ENCODE peak calls at places on chromosomes 16 and 17, in seven cellular contexts. J, W, X, E, L, S and F are unnamed samples.

GRCh38 chr16:85399583-85400284 is 213.4 kb upstream of the GSE1 start:
- DNase-seq in J (no peak), W (no peak), X (no peak), E (no peak), L (peak; percentile 46), S (no peak), F (no peak)

GRCh38 chr17:1003633-1003971 is 6.7 kb downstream of the TIMM22 start:
- DNase-seq in J (no peak), W (no peak), X (no peak), E (no peak), L (no peak), S (no peak), F (no peak)

GRCh38 chr17:75822119-75822799 is 21.9 kb downstream of the UNC13D start:
- DNase-seq in J (no peak), W (no peak), X (peak; percentile 71), E (no peak), L (no peak), S (peak; percentile 53), F (no peak)

GRCh38 chr16:83704656-83705055 is 103.1 kb upstream of the HSBP1 start:
- DNase-seq in J (no peak), W (no peak), X (no peak), E (no peak), L (no peak), S (no peak), F (no peak)

GRCh38 chr16:79325211-79325610 is 275.3 kb downstream of the MAF start:
- DNase-seq in J (no peak), W (no peak), X (no peak), E (no peak), L (no peak), S (no peak), F (no peak)

GRCh38 chr17:41258406-41258805 is 3.2 kb downstream of the KRTAP9-9 start:
- DNase-seq in J (no peak), W (no peak), X (no peak), E (no peak), L (no peak), S (no peak), F (no peak)

GRCh38 chr16:50528820-50529219 is 19.4 kb upstream of the NKD1 start:
- DNase-seq in J (no peak), W (no peak), X (no peak), E (no peak), L (no peak), S (no peak), F (no peak)

GRCh38 chr16:3295783-3296182 is 9.4 kb downstream of the TIGD7 start:
- DNase-seq in J (no peak), W (no peak), X (no peak), E (no peak), L (no peak), S (no peak), F (no peak)

GRCh38 chr17:3885970-3886369 is 6.9 kb downstream of the CAMKK1 start:
- DNase-seq in J (no peak), W (no peak), X (no peak), E (no peak), L (no peak), S (no peak), F (no peak)

GRCh38 chr17:48728232-48729231 is at the start of gene HOXB13:
- DNase-seq in J (no peak), W (no peak), X (peak; percentile 54), E (no peak), L (peak; percentile 82), S (peak; percentile 73), F (no peak)

GRCh38 chr16:11601911-11602310 is 15.2 kb upstream of the LITAF start:
- DNase-seq in J (no peak), W (no peak), X (no peak), E (no peak), L (no peak), S (no peak), F (no peak)
- H3K27me3 ChIP-seq in J (peaks cover 73% of the 10 kb centered on the region), W (no peaks in the 10 kb centered on the region), X (no peaks in the 10 kb centered on the region), E (no peaks in the 10 kb centered on the region), L (no peaks in the 10 kb centered on the region), S (no peaks in the 10 kb centered on the region), F (no peaks in the 10 kb centered on the region)

DNA sequence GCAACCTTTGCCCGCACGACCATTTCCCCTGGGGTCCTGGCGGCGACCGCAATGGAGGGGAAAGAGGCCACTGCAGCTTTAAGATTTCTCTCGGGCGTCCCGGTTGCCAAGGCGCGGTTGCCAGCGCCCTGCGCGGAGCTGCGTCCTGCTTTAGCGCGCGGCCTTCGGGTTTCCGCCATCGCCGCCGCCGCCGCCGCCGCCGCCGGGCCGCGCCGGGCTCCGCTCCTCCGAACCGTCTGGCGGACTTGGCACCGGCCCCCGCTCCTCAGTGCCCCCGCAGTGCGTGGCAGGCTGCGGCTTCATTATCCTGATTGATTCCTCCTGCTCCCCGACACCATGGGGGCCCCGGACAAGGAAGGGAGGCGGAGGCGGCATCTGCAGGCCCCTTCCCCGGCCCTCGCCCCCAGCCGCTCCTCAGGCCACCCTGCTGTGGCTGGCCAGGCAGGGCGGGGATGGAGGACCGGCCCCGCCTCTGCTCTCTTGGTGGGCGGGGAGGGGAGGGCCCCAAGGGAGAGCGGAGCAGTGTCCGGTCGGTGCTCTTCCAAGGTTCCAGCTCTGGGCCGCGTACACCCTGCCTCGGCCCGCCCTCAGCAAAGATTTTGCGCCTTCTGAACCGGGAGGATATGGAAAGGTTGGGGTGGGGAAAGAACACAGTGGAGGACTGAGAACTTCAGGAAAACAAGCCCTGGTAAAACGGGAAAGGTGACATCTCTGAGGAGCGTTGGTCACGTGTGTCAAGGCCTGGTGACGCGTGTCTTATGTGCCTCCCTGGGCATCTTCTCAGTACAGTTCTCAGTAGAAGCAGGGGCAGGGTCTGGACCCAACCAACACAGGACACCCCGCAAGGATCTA is 34.0 kb downstream of the NEUROD2 start:
- DNase-seq in J (peak; percentile 20), W (no peak), X (peak; percentile 96), E (peak; percentile 66), L (peak; percentile 87), S (peak; percentile 69), F (no peak)
- TF ChIP-seq POLR2AphosphoS5 in J (no peak), W (no peak), X (peak; percentile 24), E (no peak), L (peak; percentile 48), S (peak; percentile 11), F (no peak)

DNA sequence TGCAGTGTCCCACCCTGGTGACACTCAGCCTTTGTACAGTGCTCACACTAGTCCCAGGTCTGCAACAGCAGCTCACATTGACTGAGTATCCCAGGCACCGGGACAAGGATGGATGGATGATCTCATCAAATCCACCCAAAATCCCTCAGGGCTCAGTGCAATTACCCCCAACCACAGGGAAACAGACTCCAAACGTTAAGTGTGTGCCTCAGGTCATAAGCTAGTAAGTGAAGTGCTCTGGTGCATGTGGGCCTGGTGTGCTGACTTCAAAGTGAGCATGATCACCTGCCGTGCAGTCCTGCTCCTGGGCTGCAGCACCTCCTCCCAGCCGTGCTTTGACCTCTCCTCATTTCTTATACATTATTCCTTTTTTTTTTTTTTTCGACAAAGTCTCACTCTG is 31.2 kb upstream of the CD300E start:
- DNase-seq in J (no peak), W (no peak), X (peak; percentile 47), E (no peak), L (no peak), S (no peak), F (no peak)
- H3K27me3 ChIP-seq in J (peaks cover 39% of the 10 kb centered on the region), W (peaks cover 3% of the 10 kb centered on the region), X (no peaks in the 10 kb centered on the region), E (peaks cover 73% of the 10 kb centered on the region), L (no peaks in the 10 kb centered on the region), S (peaks cover 65% of the 10 kb centered on the region), F (peaks cover 52% of the 10 kb centered on the region)

GRCh38 chr17:37373530-37374159 is 2.1 kb upstream of the C17orf78 start:
- DNase-seq in J (peak; percentile 82), W (no peak), X (peak; percentile 74), E (no peak), L (no peak), S (peak; percentile 75), F (peak; percentile 82)
- TF ChIP-seq POLR2AphosphoS5 in J (no peak), W (no peak), X (no peak), E (no peak), L (no peak), S (no peak), F (no peak)

DNA sequence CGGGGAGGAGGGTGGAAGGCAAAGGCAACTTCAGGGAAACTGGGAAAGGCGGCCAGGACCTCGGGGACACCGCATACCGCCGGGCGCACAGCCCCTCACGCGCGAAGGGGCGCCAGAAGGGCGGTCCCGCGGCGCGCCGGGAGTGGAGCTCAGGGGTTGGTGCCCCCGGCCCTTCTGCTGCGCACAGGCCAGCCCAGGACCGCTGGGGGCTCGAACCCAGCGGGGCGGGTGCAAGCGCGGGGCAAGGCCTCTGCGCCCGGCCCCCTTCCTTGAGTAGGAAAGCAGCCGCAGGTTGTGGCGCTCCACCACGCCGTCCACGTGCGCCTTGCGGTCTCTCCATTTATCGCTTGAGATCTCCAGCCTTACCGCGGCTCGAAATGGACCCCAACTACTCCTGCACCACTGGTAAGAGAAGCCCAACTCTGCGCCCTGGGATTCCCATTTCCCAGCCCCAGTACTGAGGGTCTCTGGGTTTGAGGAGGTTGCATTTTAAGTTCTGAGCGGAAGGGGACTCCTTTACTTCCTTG is 3.0 kb upstream of the MT1A start:
- DNase-seq in J (no peak), W (no peak), X (peak; percentile 55), E (no peak), L (no peak), S (no peak), F (no peak)
- H3K27me3 ChIP-seq in J (peaks cover 85% of the 10 kb centered on the region), W (peaks cover 24% of the 10 kb centered on the region), X (peaks cover 31% of the 10 kb centered on the region), E (peaks cover 6% of the 10 kb centered on the region), L (peaks cover 14% of the 10 kb centered on the region), S (peaks cover 84% of the 10 kb centered on the region), F (no peaks in the 10 kb centered on the region)

GRCh38 chr16:68538880-68539701 is at the start of gene ZFP90:
- DNase-seq in J (peak; percentile 77), W (peak; percentile 38), X (peak; percentile 99), E (peak; percentile 78), L (peak; percentile 92), S (peak; percentile 90), F (no peak)
- TF ChIP-seq POLR2AphosphoS5 in J (peak; percentile 86), W (no peak), X (peak; percentile 82), E (peak; percentile 28), L (peak; percentile 51), S (no peak), F (peak; percentile 67)

DNA sequence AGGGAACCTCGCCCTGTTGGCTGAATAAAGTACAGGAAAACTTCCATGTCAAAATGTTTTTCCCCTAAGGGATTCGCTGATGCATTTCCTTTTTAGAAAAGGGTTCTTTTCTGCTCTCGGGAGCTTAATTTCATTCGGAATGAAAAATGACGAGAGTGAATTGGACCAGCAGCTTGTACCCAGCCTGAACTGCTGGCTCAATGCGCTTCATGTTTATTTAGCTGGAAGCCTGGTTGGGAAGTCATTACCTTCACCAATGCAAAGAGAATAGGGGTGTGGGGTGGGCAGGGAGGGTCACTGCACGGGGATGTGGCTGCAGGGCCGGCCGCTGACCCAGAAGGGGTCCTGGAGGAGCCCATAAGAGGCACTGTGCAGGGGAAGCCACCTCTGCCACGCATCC is 207.7 kb downstream of the ENGASE start:
- DNase-seq in J (no peak), W (no peak), X (no peak), E (no peak), L (no peak), S (no peak), F (no peak)
- H3K27me3 ChIP-seq in J (peaks cover 84% of the 10 kb centered on the region), W (peaks cover 1% of the 10 kb centered on the region), X (no peaks in the 10 kb centered on the region), E (peaks cover 56% of the 10 kb centered on the region), L (no peaks in the 10 kb centered on the region), S (no peaks in the 10 kb centered on the region), F (peaks cover 28% of the 10 kb centered on the region)